ENCODE peak calls at places on chromosomes 2 and 18, in five cellular contexts. Y is spleen, I is foreskin fibroblast, N is GM12878, O is upper lobe of right lung. L is an unnamed sample.

GRCh38 chr2:120758181-120759048 is 22.7 kb downstream of the GLI2 start:
- DNase-seq in Y (peak; percentile 73), I (peak; percentile 68), N (no peak), O (peak; percentile 53), L (no peak)

GRCh38 chr2:84870306-84870705 is 10.6 kb downstream of the TRABD2A start:
- DNase-seq in Y (no peak), I (no peak), N (no peak), O (no peak), L (no peak)

GRCh38 chr2:181656450-181657261 is at the start of gene CERKL:
- DNase-seq in Y (peak; percentile 83), I (peak; percentile 58), N (no peak), O (peak; percentile 85), L (peak; percentile 36)

GRCh38 chr2:186431306-186431705 is 54.8 kb upstream of the ZC3H15 start:
- DNase-seq in Y (no peak), I (no peak), N (no peak), O (no peak), L (no peak)

GRCh38 chr2:218081695-218082094 is 12.6 kb downstream of the RUFY4 start:
- DNase-seq in Y (no peak), I (peak; percentile 90), N (no peak), O (no peak), L (no peak)

GRCh38 chr2:64114063-64114911 is 29.9 kb downstream of the PELI1 start:
- DNase-seq in Y (no peak), I (peak; percentile 72), N (peak; percentile 56), O (no peak), L (peak; percentile 59)

GRCh38 chr2:71599038-71599437 is 145.7 kb downstream of the DYSF start:
- DNase-seq in Y (no peak), I (no peak), N (no peak), O (no peak), L (no peak)

GRCh38 chr2:134367915-134368911 is 114.3 kb downstream of the MGAT5 start:
- DNase-seq in Y (no peak), I (peak; percentile 67), N (no peak), O (no peak), L (no peak)

GRCh38 chr2:28633739-28634138 is 117.9 kb upstream of the PPP1CB start:
- DNase-seq in Y (no peak), I (peak; percentile 87), N (no peak), O (no peak), L (no peak)

GRCh38 chr2:190891370-190891769 is 10.7 kb downstream of the GLS start:
- DNase-seq in Y (no peak), I (no peak), N (peak; percentile 23), O (no peak), L (peak; percentile 25)

GRCh38 chr2:4354678-4355077 is 651.3 kb downstream of the DCDC2C start:
- DNase-seq in Y (no peak), I (no peak), N (no peak), O (peak; percentile 62), L (no peak)

GRCh38 chr2:28360742-28361293 is 31.8 kb upstream of the FOSL2 start:
- DNase-seq in Y (no peak), I (peak; percentile 81), N (no peak), O (no peak), L (no peak)

GRCh38 chr2:162261032-162261945 is 18.0 kb upstream of the FAP start:
- DNase-seq in Y (peak; percentile 69), I (peak; percentile 76), N (no peak), O (peak; percentile 78), L (no peak)

GRCh38 chr18:8084160-8084559 is 517.0 kb downstream of the PTPRM start:
- DNase-seq in Y (no peak), I (peak; percentile 60), N (no peak), O (no peak), L (no peak)

GRCh38 chr2:233164117-233164516 is 87.4 kb upstream of the ATG16L1 start:
- DNase-seq in Y (no peak), I (no peak), N (no peak), O (no peak), L (no peak)

GRCh38 chr2:46836295-46837111 is 79.1 kb downstream of the MCFD2 start:
- DNase-seq in Y (no peak), I (peak; percentile 13), N (no peak), O (peak; percentile 68), L (no peak)

GRCh38 chr2:12265646-12266045 is 451.1 kb upstream of the TRIB2 start:
- DNase-seq in Y (no peak), I (peak; percentile 76), N (no peak), O (no peak), L (no peak)

GRCh38 chr18:8609711-8610441 is 639 bp downstream of the RAB12 start:
- DNase-seq in Y (peak; percentile 90), I (peak; percentile 44), N (no peak), O (peak; percentile 70), L (peak; percentile 44)

GRCh38 chr2:102141011-102141914 is 1.3 kb upstream of the IL1R1 start:
- DNase-seq in Y (no peak), I (peak; percentile 95), N (no peak), O (no peak), L (no peak)

GRCh38 chr2:159211447-159212396 is 74.8 kb downstream of the WDSUB1 start:
- DNase-seq in Y (peak; percentile 35), I (no peak), N (no peak), O (no peak), L (no peak)
- TF ChIP-seq CTCF in Y (no peak), I (no peak), N (no peak), O (no peak), L (no peak)

GRCh38 chr18:64097497-64097896 is 51.4 kb downstream of the LINC00305 start:
- DNase-seq in Y (no peak), I (peak; percentile 6), N (no peak), O (no peak), L (no peak)
- TF ChIP-seq CTCF in Y (no peak), I (no peak), N (peak; percentile 14), O (peak; percentile 27), L (no peak)

DNA sequence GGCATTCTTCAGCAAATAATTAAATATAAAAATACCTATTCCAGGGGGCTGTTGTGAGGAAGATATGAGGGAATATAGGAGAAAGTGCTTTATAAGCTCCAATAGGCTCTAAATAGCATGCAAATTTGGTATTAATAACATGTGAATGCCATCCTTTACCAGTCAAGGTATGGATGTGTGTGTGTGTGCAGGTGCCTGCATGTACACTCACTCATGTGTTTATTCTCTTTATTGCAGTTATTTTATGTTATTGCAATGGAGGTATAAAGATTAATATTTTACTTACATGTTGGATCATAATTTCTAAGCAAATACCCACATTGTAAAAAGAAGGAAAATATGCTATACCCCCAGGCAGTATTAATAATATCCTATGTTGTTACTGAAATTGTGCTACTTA is 1093.0 kb upstream of the GYPC start:
- DNase-seq in Y (no peak), I (no peak), N (no peak), O (no peak), L (no peak)
- TF ChIP-seq CTCF in Y (no peak), I (no peak), N (no peak), O (no peak), L (no peak)

DNA sequence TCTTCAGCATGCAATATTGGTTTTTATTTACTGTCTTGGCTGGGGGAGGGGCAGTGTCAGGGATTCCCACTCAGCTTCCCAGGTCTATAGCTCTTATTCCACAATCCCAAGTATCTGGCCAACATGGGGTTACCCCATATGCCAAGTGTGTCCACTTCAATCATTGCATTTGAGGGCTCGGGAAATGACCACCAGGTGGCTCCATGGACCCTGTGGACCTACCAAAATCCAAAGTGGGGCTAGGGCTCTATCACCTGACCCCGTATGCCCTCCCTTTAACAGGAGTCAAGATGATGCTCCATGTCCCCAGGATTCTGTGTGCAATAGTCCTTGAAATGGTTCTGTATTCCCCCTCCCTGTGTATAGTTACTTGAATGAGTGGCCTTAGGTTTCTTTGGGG is 12.1 kb upstream of the TRAF3IP1 start:
- DNase-seq in Y (no peak), I (no peak), N (no peak), O (peak; percentile 17), L (no peak)
- TF ChIP-seq CTCF in Y (no peak), I (peak; percentile 13), N (no peak), O (no peak), L (peak; percentile 40)

GRCh38 chr18:72174972-72175649 is 369.0 kb downstream of the CBLN2 start:
- DNase-seq in Y (no peak), I (peak; percentile 76), N (no peak), O (no peak), L (no peak)

GRCh38 chr18:72181241-72181764 is 362.8 kb downstream of the CBLN2 start:
- DNase-seq in Y (no peak), I (no peak), N (peak; percentile 13), O (no peak), L (peak; percentile 26)

GRCh38 chr18:72180689-72181088 is 363.5 kb downstream of the CBLN2 start:
- DNase-seq in Y (no peak), I (no peak), N (no peak), O (no peak), L (no peak)
- TF ChIP-seq CTCF in Y (no peak), I (no peak), N (no peak), O (no peak), L (no peak)

DNA sequence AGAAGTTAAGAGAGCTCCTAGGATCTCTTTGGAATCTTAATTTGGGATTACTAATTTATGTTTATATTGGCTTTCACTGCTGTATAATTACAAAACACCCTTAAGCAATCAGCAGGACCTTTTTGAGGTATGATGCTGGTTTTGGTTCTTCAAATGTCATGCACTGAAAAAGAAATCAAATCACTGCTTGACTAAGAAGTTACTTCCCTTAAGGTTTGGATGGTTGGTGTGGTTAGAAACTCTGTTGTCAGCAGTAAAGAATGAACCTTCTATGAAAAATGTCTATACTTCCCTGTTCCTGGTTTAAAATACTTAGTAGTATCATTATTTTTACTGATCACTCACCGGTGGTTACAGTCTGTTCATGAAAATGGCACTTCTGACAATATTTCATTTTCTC is 5.5 kb downstream of the COLEC12 start:
- DNase-seq in Y (no peak), I (no peak), N (no peak), O (no peak), L (no peak)
- TF ChIP-seq CTCF in Y (no peak), I (no peak), N (no peak), O (no peak), L (no peak)

DNA sequence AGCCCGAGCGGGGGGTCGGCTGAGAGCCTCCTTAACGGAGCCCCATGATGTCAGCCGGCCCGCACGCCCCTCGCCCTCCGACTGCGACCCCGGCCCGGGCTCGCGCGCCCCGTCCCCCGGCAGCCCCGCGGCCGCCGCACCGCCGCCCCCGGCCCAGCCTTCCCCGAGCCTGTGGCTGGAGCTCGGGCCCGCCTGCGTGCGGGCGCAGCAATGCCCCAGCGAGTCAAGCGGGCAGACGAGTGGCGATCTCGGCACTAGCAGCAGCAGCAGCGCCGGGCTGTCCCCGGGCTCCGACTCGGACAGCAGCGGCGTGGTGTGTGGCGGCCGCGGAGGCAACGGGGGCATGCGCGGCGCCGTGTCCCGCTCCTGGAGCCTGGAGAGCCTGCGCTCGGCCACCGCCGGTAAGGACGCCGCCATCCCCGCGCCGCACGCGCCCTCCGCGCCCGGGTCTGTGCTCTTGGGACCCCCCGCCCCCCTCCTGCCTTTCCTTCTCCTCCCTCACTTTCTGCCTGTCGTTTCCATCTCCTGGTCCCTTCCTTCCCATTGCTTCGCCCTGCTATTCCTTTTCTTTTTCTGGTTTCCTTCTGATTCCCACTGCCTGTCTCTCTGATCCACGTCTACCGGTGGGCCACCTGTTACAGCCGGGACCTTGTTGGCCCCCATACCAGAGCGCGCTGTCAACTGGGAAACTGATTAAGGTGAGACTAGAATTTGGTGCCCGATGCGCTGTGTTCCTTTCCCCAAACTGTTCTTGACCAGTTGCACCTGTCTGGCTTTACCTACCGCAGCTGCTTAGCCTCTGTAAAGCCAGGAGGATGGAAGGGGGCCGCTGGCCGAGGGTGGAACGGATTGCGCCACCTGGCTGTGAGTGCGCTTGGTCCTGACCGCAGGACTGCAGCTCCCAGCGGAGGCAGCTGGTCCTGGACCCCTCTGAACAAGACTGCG is 127.4 kb downstream of the ARHGEF4 start:
- DNase-seq in Y (no peak), I (peak; percentile 9), N (no peak), O (no peak), L (peak; percentile 13)
- TF ChIP-seq CTCF in Y (no peak), I (no peak), N (peak; percentile 16), O (no peak), L (no peak)

L was measured in GM06990.